ENCODE peak calls at places on chromosomes 6 and 20, in ten cellular contexts. P is progenitor cell of endocrine pancreas, H is astrocyte of the spinal cord, O is stomach, C is uterus, U is fibroblast of pulmonary artery, W is bronchial epithelial cell, F is psoas muscle, D is BE2C, T is neural crest cell. E is an unnamed sample.

GRCh38 chr6:15656145-15656544 is 6.7 kb downstream of the DTNBP1 start:
- DNase-seq in P (no peak), H (no peak), O (no peak), C (no peak), U (no peak), W (no peak), F (no peak), D (no peak), T (no peak), E (no peak)

GRCh38 chr6:48505621-48506020 is 394.6 kb upstream of the PTCHD4 start:
- DNase-seq in P (no peak), H (no peak), O (no peak), C (no peak), U (no peak), W (no peak), F (no peak), D (no peak), T (no peak), E (no peak)

GRCh38 chr20:45539382-45539781 is at the start of gene WFDC6:
- DNase-seq in P (no peak), H (no peak), O (no peak), C (no peak), U (no peak), W (no peak), F (no peak), D (no peak), T (no peak), E (no peak)

GRCh38 chr20:32433311-32434021 is 75.3 kb downstream of the ASXL1 start:
- DNase-seq in P (no peak), H (no peak), O (no peak), C (peak; percentile 49), U (no peak), W (no peak), F (no peak), D (no peak), T (no peak), E (no peak)

GRCh38 chr6:109896333-109896732 is 81.8 kb upstream of the GPR6 start:
- DNase-seq in P (no peak), H (peak; percentile 6), O (no peak), C (no peak), U (no peak), W (no peak), F (no peak), D (no peak), T (no peak), E (no peak)

GRCh38 chr6:137853569-137854213 is 13.4 kb upstream of the TNFAIP3 start:
- DNase-seq in P (no peak), H (peak; percentile 73), O (no peak), C (no peak), U (no peak), W (peak; percentile 98), F (no peak), D (no peak), T (no peak), E (peak; percentile 46)

GRCh38 chr6:24807584-24807983 is 8.9 kb upstream of the ARMH2 start:
- DNase-seq in P (no peak), H (no peak), O (no peak), C (no peak), U (no peak), W (no peak), F (no peak), D (no peak), T (no peak), E (no peak)

GRCh38 chr6:12504325-12504966 is 212.1 kb upstream of the PHACTR1 start:
- DNase-seq in P (no peak), H (no peak), O (no peak), C (no peak), U (peak; percentile 23), W (peak; percentile 38), F (no peak), D (peak; percentile 32), T (no peak), E (peak; percentile 61)

GRCh38 chr6:4367643-4368042 is 232.3 kb upstream of the ECI2 start:
- DNase-seq in P (no peak), H (no peak), O (no peak), C (no peak), U (no peak), W (no peak), F (no peak), D (no peak), T (no peak), E (no peak)

GRCh38 chr6:89506716-89507597 is 74.0 kb downstream of the ANKRD6 start:
- DNase-seq in P (no peak), H (no peak), O (no peak), C (no peak), U (no peak), W (no peak), F (no peak), D (no peak), T (no peak), E (no peak)

GRCh38 chr6:36874443-36875249 is at the start of gene PPIL1:
- DNase-seq in P (peak; percentile 62), H (peak; percentile 94), O (peak; percentile 84), C (peak; percentile 81), U (peak; percentile 93), W (peak; percentile 79), F (peak; percentile 85), D (peak; percentile 88), T (peak; percentile 75), E (peak; percentile 90)

GRCh38 chr6:163901681-163902080 is 487.2 kb downstream of the QKI start:
- DNase-seq in P (no peak), H (no peak), O (no peak), C (no peak), U (no peak), W (no peak), F (no peak), D (no peak), T (no peak), E (no peak)

GRCh38 chr20:46406986-46407670 is 713 bp upstream of the ELMO2 start:
- DNase-seq in P (no peak), H (peak; percentile 7), O (peak; percentile 79), C (peak; percentile 60), U (peak; percentile 18), W (peak; percentile 53), F (peak; percentile 82), D (peak; percentile 43), T (no peak), E (peak; percentile 62)

GRCh38 chr6:92779758-92780157 is 639.6 kb downstream of the EPHA7 start:
- DNase-seq in P (no peak), H (peak; percentile 79), O (no peak), C (peak; percentile 47), U (peak; percentile 62), W (peak; percentile 87), F (peak; percentile 16), D (peak; percentile 80), T (no peak), E (peak; percentile 75)

GRCh38 chr6:92777146-92777740 is 642.1 kb downstream of the EPHA7 start:
- DNase-seq in P (no peak), H (peak; percentile 53), O (no peak), C (no peak), U (peak; percentile 30), W (peak; percentile 71), F (no peak), D (no peak), T (no peak), E (peak; percentile 49)
- TF ChIP-seq CTCF in P (peak; percentile 75), H (peak; percentile 69), O (no peak), C (peak; percentile 30), U (peak; percentile 43), W (peak; percentile 62), F (peak; percentile 7), D (peak; percentile 81), T (peak; percentile 80), E (peak; percentile 56)

GRCh38 chr6:70667256-70667710 is 400 bp upstream of the SMAP1 start:
- DNase-seq in P (no peak), H (no peak), O (no peak), C (no peak), U (no peak), W (no peak), F (no peak), D (no peak), T (no peak), E (no peak)

GRCh38 chr6:70669133-70669532 is 1.4 kb downstream of the SMAP1 start:
- DNase-seq in P (no peak), H (peak; percentile 7), O (no peak), C (no peak), U (no peak), W (peak; percentile 76), F (no peak), D (no peak), T (no peak), E (peak; percentile 27)

GRCh38 chr6:70666726-70667125 is 957 bp upstream of the SMAP1 start:
- DNase-seq in P (no peak), H (no peak), O (no peak), C (no peak), U (no peak), W (no peak), F (no peak), D (no peak), T (no peak), E (no peak)

GRCh38 chr6:70668499-70668812 is 773 bp downstream of the SMAP1 start:
- DNase-seq in P (no peak), H (no peak), O (no peak), C (peak; percentile 29), U (peak; percentile 29), W (peak; percentile 28), F (no peak), D (no peak), T (no peak), E (peak; percentile 50)

DNA sequence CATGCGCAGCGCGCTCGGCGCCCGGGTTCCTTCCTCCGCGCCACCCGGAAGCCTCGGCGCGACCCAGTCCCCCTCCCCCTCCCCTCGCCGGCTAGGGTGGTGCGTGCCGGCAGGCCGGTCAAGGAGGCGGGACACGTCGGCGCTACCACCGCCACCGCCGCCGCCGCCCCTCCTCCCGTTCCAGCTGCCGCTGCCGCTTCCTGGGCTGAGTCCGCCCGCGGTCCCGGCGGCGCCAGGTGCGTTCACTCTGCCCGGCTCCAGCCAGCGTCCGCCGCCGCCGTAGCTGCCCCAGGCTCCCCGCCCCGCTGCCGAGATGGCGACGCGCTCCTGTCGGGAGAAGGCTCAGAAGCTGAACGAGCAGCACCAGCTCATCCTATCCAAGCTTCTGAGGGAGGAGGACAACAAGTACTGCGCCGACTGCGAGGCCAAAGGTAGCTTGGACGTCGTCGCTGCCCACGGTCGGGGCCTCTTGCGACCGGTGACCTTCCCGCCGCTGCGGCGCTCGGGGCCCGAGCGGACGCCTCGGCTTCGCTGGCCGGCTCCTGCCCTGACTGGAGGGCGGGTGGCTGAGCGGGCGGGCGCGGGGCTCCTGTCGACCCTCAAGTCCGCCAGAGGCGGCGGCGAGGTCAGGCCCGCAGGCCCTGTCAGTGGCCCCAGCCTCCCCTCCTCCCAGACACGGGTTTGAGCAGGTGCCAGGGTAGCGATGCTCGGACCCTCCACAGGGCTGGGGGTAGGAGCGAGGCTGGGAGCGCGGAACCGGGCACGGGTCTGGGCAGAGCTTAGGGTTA is at the start of gene SMAP1:
- DNase-seq in P (peak; percentile 89), H (peak; percentile 89), O (peak; percentile 97), C (peak; percentile 91), U (peak; percentile 90), W (peak; percentile 77), F (peak; percentile 97), D (peak; percentile 97), T (peak; percentile 92), E (peak; percentile 91)
- TF ChIP-seq CTCF in P (peak; percentile 44), H (no peak), O (no peak), C (no peak), U (no peak), W (no peak), F (no peak), D (no peak), T (peak; percentile 45), E (no peak)

GRCh38 chr20:6184086-6184485 is 61.3 kb upstream of the FERMT1 start:
- DNase-seq in P (no peak), H (no peak), O (no peak), C (no peak), U (no peak), W (no peak), F (no peak), D (no peak), T (no peak), E (no peak)
- TF ChIP-seq CTCF in P (peak; percentile 30), H (no peak), O (no peak), C (no peak), U (peak; percentile 13), W (no peak), F (no peak), D (peak; percentile 26), T (no peak), E (no peak)

GRCh38 chr6:55445648-55446204 is 118.5 kb downstream of the GFRAL start:
- DNase-seq in P (no peak), H (peak; percentile 60), O (no peak), C (no peak), U (peak; percentile 69), W (peak; percentile 51), F (no peak), D (no peak), T (no peak), E (peak; percentile 50)
- TF ChIP-seq CTCF in P (peak; percentile 75), H (peak; percentile 37), O (no peak), C (peak; percentile 36), U (peak; percentile 55), W (peak; percentile 38), F (peak; percentile 23), D (peak; percentile 63), T (peak; percentile 88), E (peak; percentile 68)